ENCODE peak calls at places on chromosomes 12 and 14, in seven cellular contexts. J, D, T, I, C, W and G are unnamed samples.

GRCh38 chr12:65533177-65533883 is 254.8 kb downstream of the MSRB3 start:
- DNase-seq in J (peak; percentile 52), D (no peak), T (no peak), I (no peak), C (no peak), W (no peak), G (peak; percentile 83)

GRCh38 chr12:58242803-58243628 is 301.6 kb downstream of the ATP23 start:
- DNase-seq in J (peak; percentile 40), D (no peak), T (no peak), I (no peak), C (no peak), W (no peak), G (no peak)

GRCh38 chr12:102527256-102527720 is 46.9 kb upstream of the IGF1 start:
- DNase-seq in J (peak; percentile 86), D (no peak), T (no peak), I (no peak), C (no peak), W (no peak), G (no peak)

GRCh38 chr12:130677957-130678558 is 38.0 kb downstream of the RIMBP2 start:
- DNase-seq in J (no peak), D (no peak), T (no peak), I (no peak), C (no peak), W (no peak), G (no peak)

GRCh38 chr14:73173092-73173735 is 36.9 kb downstream of the PSEN1 start:
- DNase-seq in J (peak; percentile 65), D (peak; percentile 16), T (no peak), I (peak; percentile 6), C (no peak), W (peak; percentile 75), G (peak; percentile 57)

GRCh38 chr12:124036117-124037109 is 63.4 kb downstream of the ZNF664 start:
- DNase-seq in J (peak; percentile 44), D (peak; percentile 48), T (no peak), I (peak; percentile 36), C (no peak), W (peak; percentile 66), G (peak; percentile 56)

GRCh38 chr12:63496654-63497053 is 171.6 kb downstream of the DPY19L2 start:
- DNase-seq in J (no peak), D (no peak), T (no peak), I (no peak), C (no peak), W (no peak), G (no peak)

GRCh38 chr12:75257510-75257909 is 47.9 kb upstream of the KCNC2 start:
- DNase-seq in J (peak; percentile 0), D (no peak), T (no peak), I (no peak), C (no peak), W (no peak), G (no peak)

GRCh38 chr12:122610911-122611310 is 83.9 kb downstream of the KNTC1 start:
- DNase-seq in J (peak; percentile 24), D (no peak), T (no peak), I (no peak), C (no peak), W (peak; percentile 46), G (peak; percentile 49)

GRCh38 chr12:47370421-47370820 is 290.7 kb upstream of the AMIGO2 start:
- DNase-seq in J (no peak), D (no peak), T (no peak), I (no peak), C (no peak), W (peak; percentile 46), G (no peak)

GRCh38 chr12:106345739-106346138 is 11.8 kb upstream of the POLR3B start:
- DNase-seq in J (peak; percentile 40), D (peak; percentile 91), T (peak; percentile 83), I (peak; percentile 29), C (no peak), W (peak; percentile 84), G (peak; percentile 83)

DNA sequence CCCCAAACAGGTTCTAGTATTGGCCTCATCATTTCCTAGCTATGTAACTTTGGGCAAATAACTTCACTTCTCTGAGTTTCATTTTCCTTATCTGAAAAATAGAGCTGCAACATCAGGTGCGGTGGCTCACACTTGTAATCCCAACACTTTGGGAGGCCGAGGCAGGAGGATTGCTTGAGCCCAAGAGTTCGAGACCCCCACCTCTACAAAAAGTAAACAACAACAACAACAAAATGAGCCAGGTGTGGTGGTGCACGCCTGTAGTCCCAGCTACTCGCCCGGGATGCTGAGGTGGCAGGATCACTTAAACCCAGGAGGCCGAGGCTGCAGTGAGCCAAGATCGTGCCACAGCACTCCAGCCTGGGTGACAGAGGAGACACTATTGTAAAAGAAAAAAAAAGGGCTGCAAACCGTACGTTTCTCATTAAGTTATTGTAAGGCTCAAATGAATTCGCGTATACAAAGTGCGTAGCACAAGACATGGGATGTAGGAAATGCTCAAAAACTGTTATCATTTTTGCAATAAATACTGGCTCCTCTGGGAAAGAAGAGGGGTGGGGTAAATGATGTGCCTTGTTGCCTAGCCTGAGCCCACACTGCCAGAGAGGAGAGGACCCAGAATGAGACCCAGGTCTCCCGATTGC is 903 bp downstream of the C12orf76 start:
- DNase-seq in J (no peak), D (no peak), T (no peak), I (no peak), C (no peak), W (no peak), G (peak; percentile 25)
- H2BK120ac ChIP-seq in J (no peak overlapping the region), D (no peak overlapping the region), T (no peak overlapping the region), I (no peak overlapping the region), C (no peak overlapping the region), W (no peak overlapping the region), G (no peak overlapping the region)

GRCh38 chr14:104757238-104757585 is 4.3 kb downstream of the SIVA1 start:
- DNase-seq in J (no peak), D (no peak), T (no peak), I (no peak), C (no peak), W (no peak), G (no peak)
- H2AK5ac ChIP-seq in J (no peak overlapping the region), D (no peak overlapping the region), T (no peak overlapping the region), I (no peak overlapping the region), C (no peak overlapping the region), W (no peak overlapping the region), G (no peak overlapping the region)

GRCh38 chr12:116469344-116469743 is 89.8 kb upstream of the MAP1LC3B2 start:
- DNase-seq in J (no peak), D (no peak), T (no peak), I (no peak), C (no peak), W (no peak), G (no peak)

GRCh38 chr12:116465407-116465806 is 93.8 kb upstream of the MAP1LC3B2 start:
- DNase-seq in J (no peak), D (no peak), T (no peak), I (no peak), C (no peak), W (no peak), G (no peak)

GRCh38 chr12:116463366-116463765 is 95.8 kb upstream of the MAP1LC3B2 start:
- DNase-seq in J (no peak), D (no peak), T (no peak), I (no peak), C (no peak), W (no peak), G (no peak)

GRCh38 chr12:116466536-116466935 is 92.6 kb upstream of the MAP1LC3B2 start:
- DNase-seq in J (peak; percentile 69), D (no peak), T (no peak), I (no peak), C (no peak), W (peak; percentile 52), G (peak; percentile 86)

DNA sequence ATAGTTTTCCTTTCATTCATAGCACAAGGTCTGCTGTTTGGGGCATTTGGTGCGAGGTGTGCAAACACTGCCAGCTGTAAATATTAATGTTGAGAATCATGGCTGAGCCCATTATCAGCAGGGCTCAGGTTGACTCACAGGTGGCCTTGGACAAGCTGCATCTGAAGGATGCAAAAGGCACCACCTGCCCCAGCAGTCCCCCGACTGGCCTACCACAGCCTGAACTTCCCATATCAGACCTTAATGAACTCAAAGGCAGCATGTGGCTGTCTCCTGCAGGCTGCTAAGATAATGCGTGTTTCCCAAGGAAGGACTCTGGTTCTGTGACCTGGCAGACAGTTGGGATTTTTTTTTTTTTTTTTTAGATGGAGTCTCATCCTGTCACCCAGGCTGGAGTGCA is 93.3 kb upstream of the MAP1LC3B2 start:
- DNase-seq in J (no peak), D (peak; percentile 72), T (no peak), I (no peak), C (no peak), W (no peak), G (no peak)
- H2BK120ac ChIP-seq in J (no peak overlapping the region), D (no peak overlapping the region), T (no peak overlapping the region), I (no peak overlapping the region), C (no peak overlapping the region), W (no peak overlapping the region), G (no peak overlapping the region)

GRCh38 chr12:117540011-117540410 is 178.6 kb upstream of the NOS1 start:
- DNase-seq in J (no peak), D (peak; percentile 72), T (no peak), I (no peak), C (no peak), W (no peak), G (no peak)
- H2AK5ac ChIP-seq in J (no peak overlapping the region), D (no peak overlapping the region), T (no peak overlapping the region), I (no peak overlapping the region), C (no peak overlapping the region), W (no peak overlapping the region), G (no peak overlapping the region)

GRCh38 chr14:47150267-47150666 is 498.7 kb upstream of the RPL10L start:
- DNase-seq in J (no peak), D (no peak), T (no peak), I (no peak), C (no peak), W (peak; percentile 19), G (no peak)
- H2BK120ac ChIP-seq in J (no peak overlapping the region), D (no peak overlapping the region), T (no peak overlapping the region), I (no peak overlapping the region), C (no peak overlapping the region), W (no peak overlapping the region), G (no peak overlapping the region)

GRCh38 chr12:97568336-97569180 is 106.0 kb downstream of the RMST start:
- DNase-seq in J (no peak), D (peak; percentile 83), T (no peak), I (no peak), C (no peak), W (peak; percentile 95), G (no peak)

GRCh38 chr12:97573901-97574300 is 111.3 kb downstream of the RMST start:
- DNase-seq in J (no peak), D (no peak), T (no peak), I (no peak), C (no peak), W (no peak), G (no peak)

GRCh38 chr12:97567619-97568110 is 105.1 kb downstream of the RMST start:
- DNase-seq in J (no peak), D (no peak), T (no peak), I (no peak), C (no peak), W (no peak), G (no peak)

GRCh38 chr12:97575792-97576191 is 113.2 kb downstream of the RMST start:
- DNase-seq in J (no peak), D (no peak), T (no peak), I (no peak), C (no peak), W (peak; percentile 46), G (peak; percentile 41)

DNA sequence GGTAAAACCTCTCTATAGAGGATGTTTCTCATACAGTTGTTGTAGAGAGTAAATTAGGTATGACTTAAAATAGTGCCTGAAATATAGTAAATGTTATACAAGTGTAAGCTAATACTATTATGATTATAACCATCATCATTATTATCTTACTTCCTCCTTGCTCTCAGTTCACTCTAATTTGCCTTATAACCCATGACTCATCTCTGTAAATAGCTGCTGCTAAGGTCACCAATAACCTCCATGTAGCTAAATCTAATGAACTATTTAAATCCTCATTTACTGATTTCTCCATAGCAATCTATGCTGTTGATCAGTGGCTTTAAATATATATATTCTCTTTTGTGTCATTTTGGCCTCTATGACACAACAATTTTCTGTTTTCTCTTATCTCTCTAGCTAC is 109.6 kb downstream of the RMST start:
- DNase-seq in J (no peak), D (no peak), T (no peak), I (no peak), C (no peak), W (no peak), G (no peak)
- H2AK5ac ChIP-seq in J (no peak overlapping the region), D (no peak overlapping the region), T (no peak overlapping the region), I (no peak overlapping the region), C (no peak overlapping the region), W (no peak overlapping the region), G (no peak overlapping the region)